ENCODE peak calls at places on chromosomes 6 and 20, in eight cellular contexts. One of them, this sample, is unnamed.

GRCh38 chr20:45821942-45822341 is 5.2 kb downstream of the TNNC2 start:
- DNase-seq in GM12878: no peak
- DNase-seq in heart left ventricle: no peak
- DNase-seq in esophagus squamous epithelium: no peak
- DNase-seq in sigmoid colon: no peak
- DNase-seq in breast epithelium: no peak
- DNase-seq in uterus: no peak
- DNase-seq in Peyer's patch: no peak
- DNase-seq in this sample: no peak

GRCh38 chr6:124659427-124659826 is 302.8 kb upstream of the RNF217 start:
- DNase-seq in GM12878: no peak
- DNase-seq in heart left ventricle: no peak
- DNase-seq in esophagus squamous epithelium: no peak
- DNase-seq in sigmoid colon: no peak
- DNase-seq in breast epithelium: no peak
- DNase-seq in uterus: no peak
- DNase-seq in Peyer's patch: no peak
- DNase-seq in this sample: no peak

GRCh38 chr6:50007821-50008220 is 14.0 kb downstream of the DEFB110 start:
- DNase-seq in GM12878: no peak
- DNase-seq in heart left ventricle: no peak
- DNase-seq in esophagus squamous epithelium: no peak
- DNase-seq in sigmoid colon: no peak
- DNase-seq in breast epithelium: no peak
- DNase-seq in uterus: no peak
- DNase-seq in Peyer's patch: no peak
- DNase-seq in this sample: no peak

GRCh38 chr6:136956590-136957573 is 34.8 kb downstream of the SLC35D3 start:
- DNase-seq in GM12878: no peak
- DNase-seq in heart left ventricle: no peak
- DNase-seq in esophagus squamous epithelium: no peak
- DNase-seq in sigmoid colon: no peak
- DNase-seq in breast epithelium: no peak
- DNase-seq in uterus: no peak
- DNase-seq in Peyer's patch: no peak
- DNase-seq in this sample: no peak

GRCh38 chr20:47024461-47024937 is 129.9 kb downstream of the EYA2 start:
- DNase-seq in GM12878: no peak
- DNase-seq in heart left ventricle: no peak
- DNase-seq in esophagus squamous epithelium: no peak
- DNase-seq in sigmoid colon: no peak
- DNase-seq in breast epithelium: no peak
- DNase-seq in uterus: no peak
- DNase-seq in Peyer's patch: no peak
- DNase-seq in this sample: no peak

GRCh38 chr6:3390698-3391097 is 66.2 kb downstream of the SLC22A23 start:
- DNase-seq in GM12878: no peak
- DNase-seq in heart left ventricle: no peak
- DNase-seq in esophagus squamous epithelium: no peak
- DNase-seq in sigmoid colon: peak; percentile 68
- DNase-seq in breast epithelium: peak; percentile 94
- DNase-seq in uterus: no peak
- DNase-seq in Peyer's patch: peak; percentile 84
- DNase-seq in this sample: peak; percentile 98

GRCh38 chr20:4883051-4883450 is 118.3 kb downstream of the SLC23A2 start:
- DNase-seq in GM12878: no peak
- DNase-seq in heart left ventricle: no peak
- DNase-seq in esophagus squamous epithelium: no peak
- DNase-seq in sigmoid colon: no peak
- DNase-seq in breast epithelium: no peak
- DNase-seq in uterus: no peak
- DNase-seq in Peyer's patch: no peak
- DNase-seq in this sample: no peak

GRCh38 chr6:33313105-33313708 is 671 bp downstream of the TAPBP start:
- DNase-seq in GM12878: no peak
- DNase-seq in heart left ventricle: peak; percentile 78
- DNase-seq in esophagus squamous epithelium: no peak
- DNase-seq in sigmoid colon: peak; percentile 81
- DNase-seq in breast epithelium: no peak
- DNase-seq in uterus: no peak
- DNase-seq in Peyer's patch: peak; percentile 74
- DNase-seq in this sample: peak; percentile 91

GRCh38 chr6:79137671-79138070 is 59.6 kb upstream of the PHIP start:
- DNase-seq in GM12878: no peak
- DNase-seq in heart left ventricle: no peak
- DNase-seq in esophagus squamous epithelium: no peak
- DNase-seq in sigmoid colon: no peak
- DNase-seq in breast epithelium: no peak
- DNase-seq in uterus: no peak
- DNase-seq in Peyer's patch: no peak
- DNase-seq in this sample: no peak

GRCh38 chr6:157706883-157707282 is 116.2 kb upstream of the SNX9 start:
- DNase-seq in GM12878: no peak
- DNase-seq in heart left ventricle: no peak
- DNase-seq in esophagus squamous epithelium: no peak
- DNase-seq in sigmoid colon: no peak
- DNase-seq in breast epithelium: no peak
- DNase-seq in uterus: no peak
- DNase-seq in Peyer's patch: no peak
- DNase-seq in this sample: no peak

GRCh38 chr6:12749531-12750379 is 33.2 kb downstream of the PHACTR1 start:
- DNase-seq in GM12878: no peak
- DNase-seq in heart left ventricle: no peak
- DNase-seq in esophagus squamous epithelium: no peak
- DNase-seq in sigmoid colon: no peak
- DNase-seq in breast epithelium: no peak
- DNase-seq in uterus: no peak
- DNase-seq in Peyer's patch: no peak
- DNase-seq in this sample: no peak

GRCh38 chr6:225121-225721 is 67.1 kb upstream of the DUSP22 start:
- DNase-seq in GM12878: peak; percentile 72
- DNase-seq in heart left ventricle: no peak
- DNase-seq in esophagus squamous epithelium: no peak
- DNase-seq in sigmoid colon: no peak
- DNase-seq in breast epithelium: peak; percentile 13
- DNase-seq in uterus: no peak
- DNase-seq in Peyer's patch: no peak
- DNase-seq in this sample: peak; percentile 58

GRCh38 chr6:167762259-167762962 is 64.3 kb upstream of the AFDN start:
- DNase-seq in GM12878: no peak
- DNase-seq in heart left ventricle: no peak
- DNase-seq in esophagus squamous epithelium: no peak
- DNase-seq in sigmoid colon: no peak
- DNase-seq in breast epithelium: no peak
- DNase-seq in uterus: no peak
- DNase-seq in Peyer's patch: no peak
- DNase-seq in this sample: no peak

DNA sequence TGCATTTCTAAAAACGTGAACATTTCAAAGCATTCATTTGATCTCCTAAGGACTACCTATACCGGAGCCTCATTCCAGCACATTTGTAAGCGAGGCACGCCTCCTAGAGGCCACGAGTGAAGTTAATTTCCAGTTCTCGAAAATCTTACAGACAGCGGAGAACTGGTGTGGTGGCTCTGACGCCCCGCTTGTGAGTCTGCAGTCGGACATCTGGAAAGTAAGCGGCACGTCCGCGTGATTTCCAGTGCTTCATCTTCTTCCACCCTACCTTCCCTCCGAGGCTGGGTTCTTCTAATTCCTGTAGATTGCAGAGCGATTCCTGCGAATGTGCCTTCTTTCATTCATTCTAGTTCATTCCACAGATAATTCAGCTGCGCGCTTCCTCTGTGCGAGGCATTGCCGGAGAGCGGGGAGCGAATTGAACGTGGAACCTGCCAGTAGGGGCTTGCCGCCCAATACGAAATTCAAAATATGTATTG is 810 bp upstream of the PRIM2 start:
- DNase-seq in GM12878: peak; percentile 83
- DNase-seq in heart left ventricle: peak; percentile 85
- DNase-seq in esophagus squamous epithelium: peak; percentile 28
- DNase-seq in sigmoid colon: peak; percentile 91
- DNase-seq in breast epithelium: peak; percentile 62
- DNase-seq in uterus: peak; percentile 87
- DNase-seq in Peyer's patch: peak; percentile 82
- DNase-seq in this sample: peak; percentile 94
- TF ChIP-seq POLR2A in GM12878: peak; percentile 59
- TF ChIP-seq POLR2A in heart left ventricle: no peak
- TF ChIP-seq POLR2A in esophagus squamous epithelium: no peak
- TF ChIP-seq POLR2A in sigmoid colon: peak; percentile 13
- TF ChIP-seq POLR2A in breast epithelium: no peak
- TF ChIP-seq POLR2A in uterus: no peak
- TF ChIP-seq POLR2A in Peyer's patch: no peak
- TF ChIP-seq POLR2A in this sample: no peak

GRCh38 chr6:111757342-111757741 is 115.9 kb downstream of the FYN start:
- DNase-seq in GM12878: no peak
- DNase-seq in heart left ventricle: no peak
- DNase-seq in esophagus squamous epithelium: no peak
- DNase-seq in sigmoid colon: no peak
- DNase-seq in breast epithelium: no peak
- DNase-seq in uterus: no peak
- DNase-seq in Peyer's patch: no peak
- DNase-seq in this sample: no peak

GRCh38 chr6:111759413-111759835 is 113.8 kb downstream of the FYN start:
- DNase-seq in GM12878: no peak
- DNase-seq in heart left ventricle: no peak
- DNase-seq in esophagus squamous epithelium: no peak
- DNase-seq in sigmoid colon: no peak
- DNase-seq in breast epithelium: no peak
- DNase-seq in uterus: no peak
- DNase-seq in Peyer's patch: no peak
- DNase-seq in this sample: no peak

GRCh38 chr6:111761783-111762312 is 111.4 kb downstream of the FYN start:
- DNase-seq in GM12878: no peak
- DNase-seq in heart left ventricle: no peak
- DNase-seq in esophagus squamous epithelium: no peak
- DNase-seq in sigmoid colon: no peak
- DNase-seq in breast epithelium: no peak
- DNase-seq in uterus: no peak
- DNase-seq in Peyer's patch: no peak
- DNase-seq in this sample: no peak

GRCh38 chr6:111759836-111760785 is 113.1 kb downstream of the FYN start:
- DNase-seq in GM12878: no peak
- DNase-seq in heart left ventricle: no peak
- DNase-seq in esophagus squamous epithelium: no peak
- DNase-seq in sigmoid colon: peak; percentile 76
- DNase-seq in breast epithelium: no peak
- DNase-seq in uterus: peak; percentile 57
- DNase-seq in Peyer's patch: no peak
- DNase-seq in this sample: no peak

DNA sequence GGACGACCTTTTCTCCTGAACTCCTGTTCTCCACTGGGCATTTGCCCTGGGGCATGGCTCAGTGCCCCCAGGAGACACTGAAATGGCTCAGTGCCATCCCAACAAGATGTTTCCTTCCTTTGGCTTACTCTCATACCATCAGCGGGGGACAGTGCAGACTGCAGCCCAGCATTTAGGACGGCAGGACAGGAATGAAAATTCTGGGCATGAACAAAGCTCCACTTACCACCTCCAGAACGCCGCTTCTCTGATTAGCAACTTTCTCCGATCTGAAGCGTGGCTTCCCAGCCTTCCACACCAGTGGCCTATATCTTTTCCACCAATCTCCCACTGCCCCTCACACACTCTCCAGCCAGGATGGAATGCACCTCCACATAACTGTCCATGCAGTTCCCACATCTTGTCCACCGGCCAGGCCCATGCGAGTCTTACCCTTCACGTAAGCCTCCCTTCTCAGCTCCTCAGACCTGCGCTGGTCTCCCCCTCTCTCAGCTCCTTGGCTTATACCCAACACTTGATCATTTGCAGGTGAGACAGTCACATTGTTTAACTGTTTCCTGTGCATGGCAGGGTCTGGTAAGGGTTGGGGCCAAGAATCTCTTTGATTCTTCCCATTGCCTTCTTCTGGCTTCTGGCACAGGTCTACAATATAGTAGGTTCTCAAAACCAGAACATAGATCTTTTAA is 114.5 kb downstream of the FYN start:
- DNase-seq in GM12878: no peak
- DNase-seq in heart left ventricle: no peak
- DNase-seq in esophagus squamous epithelium: no peak
- DNase-seq in sigmoid colon: no peak
- DNase-seq in breast epithelium: no peak
- DNase-seq in uterus: no peak
- DNase-seq in Peyer's patch: no peak
- DNase-seq in this sample: no peak
- H3K4me3 ChIP-seq in GM12878: no peak overlapping the region
- H3K4me3 ChIP-seq in heart left ventricle: no peak overlapping the region
- H3K4me3 ChIP-seq in esophagus squamous epithelium: peak overlapping the region; percentile 44
- H3K4me3 ChIP-seq in sigmoid colon: no peak overlapping the region
- H3K4me3 ChIP-seq in breast epithelium: peak overlapping the region; percentile 44
- H3K4me3 ChIP-seq in uterus: no peak overlapping the region
- H3K4me3 ChIP-seq in Peyer's patch: peak overlapping the region; percentile 30
- H3K4me3 ChIP-seq in this sample: no peak overlapping the region

GRCh38 chr20:14698125-14698524 is 360.7 kb upstream of the FLRT3 start:
- DNase-seq in GM12878: no peak
- DNase-seq in heart left ventricle: no peak
- DNase-seq in esophagus squamous epithelium: no peak
- DNase-seq in sigmoid colon: no peak
- DNase-seq in breast epithelium: no peak
- DNase-seq in uterus: no peak
- DNase-seq in Peyer's patch: no peak
- DNase-seq in this sample: no peak
- TF ChIP-seq POLR2A in GM12878: no peak
- TF ChIP-seq POLR2A in heart left ventricle: no peak
- TF ChIP-seq POLR2A in esophagus squamous epithelium: no peak
- TF ChIP-seq POLR2A in sigmoid colon: no peak
- TF ChIP-seq POLR2A in breast epithelium: no peak
- TF ChIP-seq POLR2A in uterus: no peak
- TF ChIP-seq POLR2A in Peyer's patch: no peak
- TF ChIP-seq POLR2A in this sample: no peak

GRCh38 chr6:68777956-68778355 is 142.9 kb downstream of the ADGRB3 start:
- DNase-seq in GM12878: no peak
- DNase-seq in heart left ventricle: no peak
- DNase-seq in esophagus squamous epithelium: no peak
- DNase-seq in sigmoid colon: no peak
- DNase-seq in breast epithelium: no peak
- DNase-seq in uterus: no peak
- DNase-seq in Peyer's patch: no peak
- DNase-seq in this sample: no peak
- H3K4me3 ChIP-seq in GM12878: no peak overlapping the region
- H3K4me3 ChIP-seq in heart left ventricle: no peak overlapping the region
- H3K4me3 ChIP-seq in esophagus squamous epithelium: no peak overlapping the region
- H3K4me3 ChIP-seq in sigmoid colon: no peak overlapping the region
- H3K4me3 ChIP-seq in breast epithelium: no peak overlapping the region
- H3K4me3 ChIP-seq in uterus: no peak overlapping the region
- H3K4me3 ChIP-seq in Peyer's patch: no peak overlapping the region
- H3K4me3 ChIP-seq in this sample: no peak overlapping the region

GRCh38 chr6:56540950-56541600 is 101.6 kb downstream of the DST start:
- DNase-seq in GM12878: no peak
- DNase-seq in heart left ventricle: no peak
- DNase-seq in esophagus squamous epithelium: no peak
- DNase-seq in sigmoid colon: no peak
- DNase-seq in breast epithelium: no peak
- DNase-seq in uterus: no peak
- DNase-seq in Peyer's patch: no peak
- DNase-seq in this sample: no peak
- TF ChIP-seq POLR2A in GM12878: no peak
- TF ChIP-seq POLR2A in heart left ventricle: no peak
- TF ChIP-seq POLR2A in esophagus squamous epithelium: no peak
- TF ChIP-seq POLR2A in sigmoid colon: no peak
- TF ChIP-seq POLR2A in breast epithelium: no peak
- TF ChIP-seq POLR2A in uterus: no peak
- TF ChIP-seq POLR2A in Peyer's patch: no peak
- TF ChIP-seq POLR2A in this sample: no peak

This sample was measured in lower leg skin.